ENCODE peak calls at places on chromosome 9, in five cellular contexts. U is upper lobe of left lung, R is sigmoid colon, J is transverse colon, O is breast epithelium. D is an unnamed sample. For H3K4me1, the result is how much of the 10 kb centered on the place peaks cover.

GRCh38 chr9:29212590-29213373 is 1639.5 kb upstream of the C9orf72 start:
- DNase-seq in U (peak), R (no peak), J (no peak), O (no peak), D (no peak)

GRCh38 chr9:112911736-112912135 is 21.1 kb upstream of the SLC46A2 start:
- DNase-seq in U (no peak), R (no peak), J (no peak), O (no peak), D (no peak)

GRCh38 chr9:124454296-124454695 is 4.0 kb downstream of the ADGRD2 start:
- DNase-seq in U (no peak), R (no peak), J (no peak), O (no peak), D (no peak)

GRCh38 chr9:133869674-133870419 is 122.3 kb downstream of the VAV2 start:
- DNase-seq in U (no peak), R (no peak), J (no peak), O (no peak), D (no peak)

GRCh38 chr9:108787664-108788048 is 68.1 kb downstream of the ACTL7B start:
- DNase-seq in U (no peak), R (no peak), J (no peak), O (no peak), D (no peak)

GRCh38 chr9:99389087-99390033 is 167.3 kb downstream of the SEC61B start:
- DNase-seq in U (no peak), R (no peak), J (no peak), O (peak), D (no peak)

GRCh38 chr9:103371152-103371551 is 376.0 kb downstream of the CYLC2 start:
- DNase-seq in U (no peak), R (no peak), J (no peak), O (no peak), D (no peak)

GRCh38 chr9:105416840-105417239 is 31.0 kb upstream of the FSD1L start:
- DNase-seq in U (no peak), R (no peak), J (no peak), O (no peak), D (no peak)

GRCh38 chr9:13902286-13902685 is 411.7 kb downstream of the NFIB start:
- DNase-seq in U (no peak), R (no peak), J (no peak), O (no peak), D (no peak)

GRCh38 chr9:90112791-90113190 is 508.0 kb downstream of the GADD45G start:
- DNase-seq in U (no peak), R (no peak), J (no peak), O (no peak), D (no peak)

GRCh38 chr9:77604316-77604715 is 43.8 kb downstream of the GNA14 start:
- DNase-seq in U (no peak), R (no peak), J (no peak), O (no peak), D (no peak)

GRCh38 chr9:109640232-109641078 is 139.5 kb upstream of the PALM2AKAP2 start:
- DNase-seq in U (peak), R (peak), J (peak), O (no peak), D (no peak)

GRCh38 chr9:120388000-120388855 is 191.7 kb downstream of the CDK5RAP2 start:
- DNase-seq in U (no peak), R (peak), J (no peak), O (no peak), D (no peak)

GRCh38 chr9:33167949-33168535 is 906 bp upstream of the B4GALT1 start:
- DNase-seq in U (no peak), R (peak), J (peak), O (no peak), D (peak)

GRCh38 chr9:108838017-108838416 is 17.8 kb downstream of the ACTL7B start:
- DNase-seq in U (no peak), R (no peak), J (no peak), O (no peak), D (no peak)

DNA sequence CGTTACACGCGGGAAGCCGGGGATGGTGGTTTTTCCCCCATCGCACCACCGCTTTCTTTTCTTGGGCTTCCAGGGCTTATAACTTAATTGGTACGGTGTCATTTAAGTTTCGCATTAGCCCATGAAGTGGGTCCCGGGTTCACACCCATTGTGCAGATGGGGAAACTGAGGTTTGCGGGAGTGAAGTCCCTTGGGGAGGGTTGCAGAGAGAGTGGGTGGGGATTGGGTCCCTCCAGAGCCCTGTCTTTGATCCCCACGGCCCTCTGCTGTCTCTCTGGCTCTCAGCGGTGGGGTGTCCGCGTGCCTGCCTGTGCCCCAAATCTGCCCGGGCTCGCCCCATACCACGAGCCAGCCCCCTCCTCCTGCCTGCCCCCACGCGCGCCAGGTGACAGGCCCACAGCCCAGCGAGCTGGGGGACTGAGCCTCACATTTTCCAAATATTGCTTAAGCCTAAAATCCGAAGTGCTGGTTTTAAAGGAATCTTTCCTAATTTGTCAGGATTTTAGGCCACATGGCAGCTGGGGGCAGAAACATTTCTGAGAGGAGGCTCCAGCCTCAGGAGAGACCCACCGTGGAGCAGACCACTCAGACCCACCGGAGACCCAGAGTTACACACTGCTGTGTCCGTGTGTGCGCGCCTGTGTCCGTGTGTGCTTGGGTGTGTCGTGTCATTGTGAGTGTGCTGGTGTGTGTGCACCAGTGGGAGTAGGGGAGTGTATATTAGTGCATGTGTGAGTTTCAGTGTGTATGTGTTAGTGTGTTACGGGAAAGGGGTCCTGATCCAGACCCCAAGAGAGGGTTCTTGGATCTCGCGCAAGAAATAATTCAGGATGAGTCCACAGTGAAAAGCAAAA is 159.5 kb upstream of the IER5L start:
- DNase-seq in U (no peak), R (no peak), J (no peak), O (no peak), D (no peak)
- H3K4me1 ChIP-seq in U (under half), R (under half), J (under half), O (under half), D (half or more)

DNA sequence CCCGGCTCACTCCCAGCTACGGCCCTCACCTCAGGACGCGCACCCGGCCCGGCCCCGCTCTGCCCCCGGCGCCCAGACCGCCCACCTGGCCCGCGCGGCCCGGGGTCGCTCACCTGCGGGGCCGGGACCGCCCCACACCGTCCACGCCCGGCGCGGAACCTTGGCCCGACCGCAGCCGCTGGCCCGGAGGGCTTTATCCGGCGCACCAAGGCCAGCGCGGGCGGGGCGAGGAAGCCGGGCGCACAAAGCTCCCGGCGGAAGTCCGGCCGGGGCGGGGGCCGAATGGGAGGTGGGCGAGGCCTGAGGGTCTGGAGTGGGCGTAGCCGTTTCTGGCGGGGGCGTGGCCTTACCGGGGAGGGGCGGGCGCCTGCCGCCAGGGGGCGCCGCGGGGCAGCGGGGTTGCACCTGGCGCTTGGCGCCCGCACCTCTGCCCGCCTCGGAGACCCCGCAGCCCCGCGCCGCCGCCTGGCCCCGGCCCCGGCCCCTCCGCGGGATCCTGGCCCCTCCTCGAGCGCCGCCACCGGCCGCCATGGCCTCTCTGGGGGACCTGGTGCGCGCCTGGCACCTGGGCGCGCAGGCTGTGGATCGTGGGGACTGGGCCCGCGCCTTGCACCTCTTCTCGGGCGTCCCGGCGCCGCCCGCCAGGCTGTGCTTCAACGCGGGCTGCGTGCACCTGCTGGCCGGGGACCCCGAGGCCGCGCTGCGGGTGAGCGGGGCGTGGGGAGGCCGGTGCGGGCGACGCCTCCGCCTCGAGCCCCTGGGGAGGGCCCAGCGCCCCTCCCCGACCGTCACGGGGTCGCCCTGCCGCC is at the start of the genes EXD3 and NOXA1:
- DNase-seq in U (peak), R (peak), J (peak), O (peak), D (no peak)
- TF ChIP-seq POLR2AphosphoS5 in U (peak), R (no peak), J (peak), O (peak), D (no peak)

DNA sequence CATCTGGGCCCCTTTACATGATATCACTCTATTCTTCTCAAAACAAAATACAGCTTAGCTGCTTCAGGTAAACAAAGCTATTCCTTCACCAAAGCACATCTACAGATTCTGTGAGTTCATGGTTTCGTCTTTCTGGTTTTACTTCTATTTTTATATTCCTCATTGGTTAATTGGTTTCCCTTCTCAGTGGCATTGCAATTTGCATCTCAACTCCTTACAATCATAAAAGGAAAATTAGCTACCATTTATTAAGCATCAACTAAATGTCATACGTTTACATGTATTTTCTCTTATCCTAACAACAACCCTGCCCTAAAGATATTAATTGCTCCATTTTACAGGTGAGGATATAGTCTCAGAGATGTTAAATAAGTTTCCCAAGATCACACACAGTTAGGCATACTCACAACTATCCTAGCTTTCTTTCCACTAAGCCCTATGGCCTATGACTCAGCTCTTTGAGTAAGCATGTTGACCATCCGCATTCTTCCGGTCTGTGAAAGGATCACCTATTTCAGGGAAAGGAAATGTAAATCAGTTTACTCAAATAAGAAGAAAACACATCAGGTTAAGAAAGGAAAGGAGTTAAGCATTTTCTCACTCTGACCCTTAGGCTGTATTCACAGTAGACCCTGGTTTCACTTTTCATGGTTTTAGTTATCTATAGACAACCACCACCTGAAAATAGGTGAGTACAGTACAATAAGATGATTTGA is 146.1 kb downstream of the CAAP1 start:
- DNase-seq in U (no peak), R (no peak), J (no peak), O (no peak), D (no peak)
- H3K4me1 ChIP-seq in U (under half), R (under half), J (under half), O (under half), D (under half)

DNA sequence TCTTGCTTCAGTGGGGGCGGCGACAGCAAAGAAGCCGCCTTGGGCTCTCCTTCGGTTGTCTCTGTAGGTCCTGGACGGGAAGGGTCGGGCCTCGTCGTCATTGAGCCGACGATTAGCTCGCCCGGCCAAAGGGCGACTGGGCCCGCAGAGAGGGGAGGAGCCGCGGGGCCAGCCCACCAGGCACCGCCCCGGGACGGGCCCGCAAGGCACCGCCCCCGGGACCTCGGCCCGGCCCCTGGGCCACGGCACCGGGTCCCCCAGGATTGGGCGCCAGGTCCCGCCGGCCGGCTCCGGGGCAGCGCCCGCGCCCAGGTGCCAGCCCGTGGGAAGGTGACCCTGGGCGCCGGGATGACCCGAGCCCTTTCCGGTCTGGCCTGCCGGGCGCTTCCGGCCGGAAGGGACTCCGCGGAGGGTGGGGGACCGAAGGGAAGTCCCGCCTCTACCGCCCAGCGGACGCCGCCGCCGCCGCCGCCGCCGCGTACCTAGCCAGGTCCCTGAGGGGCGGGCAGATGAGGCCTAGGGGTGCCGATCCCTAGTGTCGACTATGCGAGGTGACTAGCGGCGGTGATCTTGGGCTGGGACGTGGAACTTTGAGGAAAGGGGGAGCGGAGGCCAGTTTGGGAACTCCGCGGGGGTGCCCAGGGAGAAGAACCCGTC is at the start of the genes GBA2 and RGP1:
- DNase-seq in U (peak), R (peak), J (peak), O (peak), D (no peak)
- TF ChIP-seq POLR2AphosphoS5 in U (peak), R (peak), J (peak), O (peak), D (peak)

DNA sequence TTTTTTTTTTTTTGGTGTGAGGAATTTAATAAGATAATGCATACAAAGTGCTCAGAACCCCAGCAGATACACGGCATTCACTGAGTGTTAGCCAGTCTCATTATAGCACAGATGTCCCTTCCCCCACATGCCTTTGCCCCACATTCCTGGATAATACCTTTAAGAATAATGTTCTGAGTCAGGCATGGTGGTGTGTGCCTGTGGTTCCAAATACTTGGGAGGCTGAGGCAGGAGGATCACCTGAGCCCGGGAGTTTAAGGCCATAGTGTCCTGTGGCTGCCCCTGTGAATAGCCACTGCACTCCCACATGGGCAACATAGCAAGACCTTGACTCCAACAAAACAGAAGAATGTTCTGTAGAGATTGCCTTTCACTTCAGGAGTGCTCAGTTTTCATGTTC is 24.2 kb upstream of the ANKRD18A start:
- DNase-seq in U (no peak), R (no peak), J (no peak), O (no peak), D (no peak)
- H3K4me1 ChIP-seq in U (under half), R (under half), J (under half), O (under half), D (under half)

GRCh38 chr9:116951588-116952433 is 264.7 kb downstream of the TRIM32 start:
- DNase-seq in U (no peak), R (no peak), J (no peak), O (no peak), D (no peak)
- TF ChIP-seq POLR2AphosphoS5 in U (no peak), R (no peak), J (no peak), O (no peak), D (no peak)

DNA sequence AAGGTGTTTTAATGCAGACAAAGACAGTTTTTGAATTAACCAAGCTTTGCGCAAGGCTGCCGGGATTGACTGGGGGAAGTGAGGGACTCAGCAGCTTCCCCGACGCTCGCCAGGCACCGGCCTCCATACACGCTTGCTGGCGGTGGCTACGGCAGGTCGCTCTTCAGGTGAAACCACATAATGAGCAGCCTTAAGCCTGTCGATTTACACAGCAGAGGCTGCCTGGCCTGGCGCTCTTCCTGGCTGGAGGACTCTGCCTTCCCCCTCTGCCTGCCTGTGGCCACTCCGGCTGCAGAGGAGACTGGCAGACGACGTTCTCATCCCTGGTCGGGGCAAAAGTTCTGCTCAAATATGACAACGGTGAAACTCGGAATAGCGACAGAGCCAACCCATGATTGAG is 9.0 kb upstream of the NOTCH1 start:
- DNase-seq in U (peak), R (no peak), J (no peak), O (peak), D (no peak)
- H3K4me1 ChIP-seq in U (under half), R (half or more), J (under half), O (under half), D (under half)

GRCh38 chr9:129130791-129131190 is 19.6 kb downstream of the PTPA start:
- DNase-seq in U (no peak), R (no peak), J (no peak), O (no peak), D (no peak)
- TF ChIP-seq POLR2AphosphoS5 in U (no peak), R (no peak), J (no peak), O (no peak), D (no peak)

GRCh38 chr9:10921671-10922070 is 308.9 kb upstream of the PTPRD start:
- DNase-seq in U (no peak), R (no peak), J (no peak), O (no peak), D (no peak)

GRCh38 chr9:10925896-10926295 is 313.1 kb upstream of the PTPRD start:
- DNase-seq in U (no peak), R (no peak), J (no peak), O (no peak), D (no peak)
- H3K4me1 ChIP-seq in U (under half), R (under half), J (under half), O (under half), D (under half)